ENCODE peak calls at places on chromosome 16, in seven cellular contexts. J is right lobe of liver, A is neural crest cell, R is IMR-90, X is upper lobe of left lung, C is cardiac fibroblast, Q is WERI-Rb-1. N is an unnamed sample.

GRCh38 chr16:73304008-73304814 is 256.3 kb upstream of the ZFHX3 start:
- DNase-seq in J (no peak), A (no peak), R (no peak), X (no peak), C (no peak), Q (no peak), N (no peak)

GRCh38 chr16:29896841-29897240 is 2.5 kb downstream of the SEZ6L2 start:
- DNase-seq in J (no peak), A (no peak), R (no peak), X (no peak), C (no peak), Q (no peak), N (no peak)

GRCh38 chr16:82995286-82995926 is 368.6 kb downstream of the CDH13 start:
- DNase-seq in J (no peak), A (no peak), R (no peak), X (no peak), C (no peak), Q (no peak), N (no peak)

GRCh38 chr16:6753553-6753952 is 579.1 kb upstream of the RBFOX1 start:
- DNase-seq in J (no peak), A (no peak), R (no peak), X (no peak), C (no peak), Q (no peak), N (no peak)

GRCh38 chr16:4115209-4115940 is 867 bp downstream of the ADCY9 start:
- DNase-seq in J (peak), A (peak), R (peak), X (peak), C (peak), Q (peak), N (peak)

GRCh38 chr16:15434079-15434424 is 336 bp upstream of the BMERB1 start:
- DNase-seq in J (no peak), A (no peak), R (no peak), X (no peak), C (no peak), Q (peak), N (no peak)

GRCh38 chr16:3170440-3171180 is 17.4 kb upstream of the OR1F1 start:
- DNase-seq in J (peak), A (no peak), R (no peak), X (no peak), C (no peak), Q (no peak), N (no peak)

GRCh38 chr16:23948949-23949392 is 113.2 kb downstream of the PRKCB start:
- DNase-seq in J (no peak), A (no peak), R (no peak), X (no peak), C (no peak), Q (no peak), N (no peak)

GRCh38 chr16:2716101-2716885 is 3.7 kb downstream of the PRSS27 start:
- DNase-seq in J (no peak), A (no peak), R (no peak), X (no peak), C (no peak), Q (no peak), N (no peak)

GRCh38 chr16:67537636-67538591 is 9.3 kb downstream of the RIPOR1 start:
- DNase-seq in J (peak), A (peak), R (no peak), X (peak), C (peak), Q (no peak), N (no peak)

GRCh38 chr16:50916040-50916439 is 174.2 kb downstream of the CYLD start:
- DNase-seq in J (no peak), A (no peak), R (no peak), X (no peak), C (no peak), Q (no peak), N (no peak)

GRCh38 chr16:2154533-2155090 is 970 bp upstream of the TRAF7 start:
- DNase-seq in J (peak), A (no peak), R (no peak), X (no peak), C (no peak), Q (peak), N (no peak)

GRCh38 chr16:3908951-3909437 is 28.5 kb upstream of the CREBBP start:
- DNase-seq in J (no peak), A (no peak), R (no peak), X (no peak), C (no peak), Q (no peak), N (no peak)

GRCh38 chr16:11401161-11402050 is 56.1 kb downstream of the RMI2 start:
- DNase-seq in J (peak), A (no peak), R (no peak), X (peak), C (no peak), Q (peak), N (no peak)

GRCh38 chr16:71360378-71360777 is 1.9 kb downstream of the CALB2 start:
- DNase-seq in J (no peak), A (no peak), R (peak), X (no peak), C (peak), Q (no peak), N (peak)

GRCh38 chr16:720990-721764 is at the start of gene ANTKMT:
- DNase-seq in J (peak), A (peak), R (peak), X (peak), C (peak), Q (peak), N (peak)

GRCh38 chr16:27491894-27492587 is 57.7 kb downstream of the GTF3C1 start:
- DNase-seq in J (peak), A (no peak), R (no peak), X (no peak), C (no peak), Q (no peak), N (no peak)

GRCh38 chr16:14302031-14302398 is 230.9 kb downstream of the MRTFB start:
- DNase-seq in J (peak), A (no peak), R (peak), X (peak), C (peak), Q (peak), N (peak)

DNA sequence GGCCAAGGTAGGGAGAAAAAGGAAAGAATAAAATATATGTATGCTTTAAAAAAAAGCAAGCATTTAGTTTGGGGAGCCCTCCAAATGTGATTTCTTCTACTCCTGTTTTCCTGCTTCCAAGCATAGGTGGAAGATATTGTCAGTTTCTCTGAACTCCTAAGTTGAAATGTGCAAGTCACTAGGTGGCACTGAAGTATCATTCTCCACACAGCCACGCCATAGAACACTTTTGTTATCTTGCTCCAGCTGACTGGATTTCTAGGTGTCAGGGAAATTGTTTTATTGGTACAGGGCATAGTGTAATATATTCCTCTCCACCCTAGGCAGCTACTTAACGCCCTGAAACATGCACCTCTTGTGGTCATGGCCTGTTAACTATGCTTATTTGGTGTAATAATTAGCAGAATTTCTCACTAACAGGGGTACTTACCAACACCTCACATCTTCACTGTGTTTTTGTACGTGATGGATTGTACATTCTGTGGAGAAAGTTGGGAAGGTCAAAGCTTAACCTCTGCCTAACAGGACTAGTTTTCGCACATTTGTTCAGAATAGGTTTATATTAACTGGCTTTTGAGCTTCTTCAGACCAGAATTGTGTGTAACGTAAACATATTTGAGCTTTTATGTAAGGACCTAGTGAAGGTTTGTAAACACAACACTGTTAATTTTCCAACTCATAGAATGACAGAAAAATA is 69.3 kb downstream of the FTO start:
- DNase-seq in J (no peak), A (no peak), R (peak), X (peak), C (peak), Q (peak), N (peak)
- TF ChIP-seq CTCF in J (peak), A (peak), R (peak), X (peak), C (peak), Q (peak), N (peak)

DNA sequence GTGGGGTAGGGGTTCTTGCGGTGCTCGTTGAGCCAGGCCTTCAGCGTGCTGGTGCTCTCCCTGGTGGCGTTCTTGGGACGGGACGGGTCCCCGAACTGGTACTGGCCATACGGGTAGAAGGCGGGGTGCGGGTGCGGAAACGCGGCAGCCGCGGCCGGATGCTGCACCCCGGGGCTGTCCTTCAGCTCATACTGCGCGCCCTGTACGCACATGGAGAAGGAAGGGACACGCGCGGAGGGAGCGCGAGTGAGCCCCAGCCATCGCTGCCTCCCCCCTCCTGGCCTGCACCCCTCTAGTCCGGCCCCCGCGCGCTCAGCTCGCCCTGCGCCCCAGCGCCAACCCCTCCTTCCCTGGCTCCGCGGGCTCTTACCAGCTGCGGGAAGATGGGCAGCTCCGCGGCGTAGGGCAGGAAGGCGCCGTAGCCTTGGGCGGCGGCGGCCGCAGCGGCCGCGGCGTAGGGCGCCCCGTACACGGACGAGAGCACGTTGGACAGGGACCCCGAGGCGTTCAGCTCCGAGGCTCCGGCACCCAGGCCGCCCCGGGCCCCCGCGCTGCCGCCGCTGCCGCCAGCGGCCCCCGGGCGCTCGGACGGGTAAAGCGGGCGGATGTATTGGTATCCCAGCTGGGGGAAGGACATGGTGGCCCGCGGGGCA is 1.0 kb downstream of the IRX3 start:
- DNase-seq in J (no peak), A (peak), R (no peak), X (peak), C (peak), Q (peak), N (peak)
- TF ChIP-seq CTCF in J (no peak), A (peak), R (no peak), X (peak), C (no peak), Q (no peak), N (peak)

GRCh38 chr16:84749072-84749471 is 49.3 kb downstream of the USP10 start:
- DNase-seq in J (no peak), A (no peak), R (no peak), X (no peak), C (no peak), Q (no peak), N (no peak)
- TF ChIP-seq CTCF in J (no peak), A (no peak), R (no peak), X (no peak), C (no peak), Q (no peak), N (peak)

GRCh38 chr16:81374514-81374913 is 59.8 kb downstream of the GAN start:
- DNase-seq in J (no peak), A (no peak), R (no peak), X (no peak), C (no peak), Q (no peak), N (no peak)
- TF ChIP-seq CTCF in J (no peak), A (no peak), R (no peak), X (no peak), C (no peak), Q (no peak), N (no peak)

GRCh38 chr16:81939164-81940067 is 71.9 kb downstream of the SDR42E1 start:
- DNase-seq in J (no peak), A (no peak), R (no peak), X (no peak), C (no peak), Q (peak), N (no peak)
- TF ChIP-seq CTCF in J (no peak), A (no peak), R (no peak), X (no peak), C (no peak), Q (peak), N (peak)

GRCh38 chr16:31038993-31039392 is 5.6 kb downstream of the STX4 start:
- DNase-seq in J (no peak), A (no peak), R (no peak), X (no peak), C (no peak), Q (no peak), N (no peak)

GRCh38 chr16:31033709-31034492 is 543 bp downstream of the STX4 start:
- DNase-seq in J (peak), A (peak), R (peak), X (peak), C (peak), Q (peak), N (peak)

GRCh38 chr16:31029272-31029671 is 4.1 kb upstream of the STX4 start:
- DNase-seq in J (no peak), A (no peak), R (no peak), X (no peak), C (no peak), Q (no peak), N (no peak)

GRCh38 chr16:31032736-31033708 is at the start of gene STX4:
- DNase-seq in J (peak), A (peak), R (peak), X (peak), C (peak), Q (peak), N (peak)
- TF ChIP-seq CTCF in J (no peak), A (no peak), R (no peak), X (peak), C (no peak), Q (no peak), N (peak)

DNA sequence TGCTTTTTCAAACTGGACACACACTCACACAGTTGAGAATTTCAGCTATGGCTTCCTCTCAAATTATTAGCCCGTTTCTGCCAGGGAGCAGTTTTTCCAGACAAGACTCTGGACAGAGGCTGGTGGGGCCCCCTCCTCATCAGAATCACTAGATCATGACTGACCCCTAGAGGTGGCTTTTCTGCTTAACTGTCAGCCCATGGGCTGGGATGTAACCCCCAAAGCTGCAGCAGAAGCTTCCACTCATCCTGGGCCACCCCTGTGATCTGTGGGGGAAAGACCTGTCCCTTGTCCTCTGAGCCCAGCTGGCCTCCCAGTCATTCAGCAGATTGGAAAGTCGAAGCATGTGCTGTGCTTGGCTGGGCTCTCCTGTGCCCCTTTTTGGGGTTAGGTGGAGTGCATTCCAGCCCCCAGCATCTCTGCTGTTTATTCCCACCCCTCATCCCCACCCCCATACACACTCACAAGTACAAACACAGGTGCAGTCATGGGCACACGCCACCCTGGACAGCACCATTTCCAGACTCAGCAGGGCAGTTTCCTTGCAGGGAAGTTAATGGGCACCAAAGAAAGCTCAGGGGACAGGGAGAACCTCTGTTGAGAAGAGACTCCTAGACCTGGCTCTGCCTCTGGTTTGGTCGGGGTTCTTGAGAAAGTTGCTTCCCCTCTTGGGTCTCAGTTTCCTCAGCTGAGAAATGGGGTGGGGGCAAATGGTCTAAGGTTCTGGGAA is 77.6 kb upstream of the RBL2 start:
- DNase-seq in J (no peak), A (no peak), R (no peak), X (no peak), C (no peak), Q (peak), N (no peak)
- TF ChIP-seq CTCF in J (no peak), A (no peak), R (no peak), X (no peak), C (no peak), Q (peak), N (no peak)

N was measured in HFFc6.